ENCODE peak calls at places on chromosomes 16 and 17, in eight cellular contexts. V is Caco-2, K is endothelial cell, L is AML-193, G is dermis blood vessel endothelial cell, N is heart right ventricle, R is AG10803, J is hypothalamus. A is an unnamed sample.

GRCh38 chr17:61400058-61400785 is 579 bp downstream of the TBX2 start:
- DNase-seq in V (peak; percentile 79), K (no peak), L (no peak), G (no peak), N (no peak), R (no peak), J (no peak), A (no peak)

GRCh38 chr16:84514874-84515835 is 10.7 kb upstream of the MEAK7 start:
- DNase-seq in V (peak; percentile 86), K (no peak), L (no peak), G (no peak), N (no peak), R (no peak), J (no peak), A (peak; percentile 71)

GRCh38 chr16:85349413-85350145 is 237.3 kb upstream of the CIBAR2 start:
- DNase-seq in V (no peak), K (no peak), L (no peak), G (no peak), N (no peak), R (no peak), J (no peak), A (no peak)

GRCh38 chr17:81170727-81171494 is 4.9 kb upstream of the AATK start:
- DNase-seq in V (no peak), K (no peak), L (no peak), G (no peak), N (no peak), R (no peak), J (no peak), A (no peak)

GRCh38 chr16:81181013-81181720 is 57.3 kb upstream of the BCO1 start:
- DNase-seq in V (peak; percentile 91), K (peak; percentile 43), L (no peak), G (peak; percentile 91), N (peak; percentile 86), R (peak; percentile 96), J (no peak), A (no peak)

GRCh38 chr16:87702325-87702811 is 63.4 kb downstream of the KLHDC4 start:
- DNase-seq in V (peak; percentile 53), K (peak; percentile 73), L (no peak), G (peak; percentile 88), N (no peak), R (no peak), J (no peak), A (no peak)

GRCh38 chr16:59593256-59593655 is 859.1 kb upstream of the GOT2 start:
- DNase-seq in V (no peak), K (no peak), L (no peak), G (no peak), N (no peak), R (peak; percentile 95), J (no peak), A (no peak)

GRCh38 chr17:15892244-15892643 is 52.7 kb upstream of the ADORA2B start:
- DNase-seq in V (no peak), K (no peak), L (no peak), G (no peak), N (no peak), R (no peak), J (no peak), A (no peak)

GRCh38 chr17:49191407-49191916 is 18.9 kb downstream of the GNGT2 start:
- DNase-seq in V (no peak), K (no peak), L (peak; percentile 90), G (no peak), N (no peak), R (no peak), J (no peak), A (no peak)

GRCh38 chr17:74274060-74274702 is at the start of gene DNAI2:
- DNase-seq in V (peak; percentile 42), K (peak; percentile 76), L (no peak), G (no peak), N (peak; percentile 38), R (no peak), J (peak; percentile 9), A (no peak)

GRCh38 chr17:52947418-52947817 is 788.9 kb upstream of the CA10 start:
- DNase-seq in V (no peak), K (no peak), L (no peak), G (no peak), N (no peak), R (no peak), J (no peak), A (no peak)

GRCh38 chr17:79080349-79080748 is 5.7 kb downstream of the ENGASE start:
- DNase-seq in V (no peak), K (no peak), L (no peak), G (no peak), N (no peak), R (no peak), J (no peak), A (no peak)

GRCh38 chr17:65062168-65062915 is 5.8 kb upstream of the GNA13 start:
- DNase-seq in V (peak; percentile 37), K (no peak), L (no peak), G (no peak), N (no peak), R (no peak), J (no peak), A (no peak)

GRCh38 chr16:85832578-85833539 is 33.4 kb downstream of the COX4I1 start:
- DNase-seq in V (no peak), K (no peak), L (no peak), G (peak; percentile 66), N (no peak), R (no peak), J (no peak), A (no peak)

GRCh38 chr17:7064248-7064647 is 15.8 kb downstream of the CLEC10A start:
- DNase-seq in V (no peak), K (no peak), L (no peak), G (no peak), N (no peak), R (no peak), J (no peak), A (no peak)

GRCh38 chr17:40510328-40510648 is 8.9 kb upstream of the TNS4 start:
- DNase-seq in V (no peak), K (no peak), L (no peak), G (no peak), N (no peak), R (no peak), J (no peak), A (no peak)

GRCh38 chr17:26731005-26731921 is 562.7 kb upstream of the WSB1 start:
- DNase-seq in V (no peak), K (no peak), L (no peak), G (no peak), N (no peak), R (no peak), J (no peak), A (no peak)

A was measured in T follicular helper cell.